ENCODE peak calls at places on chromosomes 12 and 14, in four cellular contexts. One of them, this sample, is unnamed.

GRCh38 chr14:99603471-99603933 is 505 bp downstream of the CCDC85C start:
- DNase-seq in HepG2: no peak
- DNase-seq in GM12878: no peak
- DNase-seq in H1: no peak
- DNase-seq in this sample: no peak

GRCh38 chr14:103161054-103161397 is 37.8 kb downstream of the TNFAIP2 start:
- DNase-seq in HepG2: no peak
- DNase-seq in GM12878: no peak
- DNase-seq in H1: no peak
- DNase-seq in this sample: no peak

GRCh38 chr14:61591862-61592261 is 103.5 kb upstream of the HIF1A start:
- DNase-seq in GM12878: no peak
- DNase-seq in HepG2: no peak
- DNase-seq in H1: no peak
- DNase-seq in this sample: no peak

GRCh38 chr12:101086490-101086889 is 123.5 kb downstream of the SLC5A8 start:
- DNase-seq in H1: no peak
- DNase-seq in HepG2: no peak
- DNase-seq in GM12878: no peak
- DNase-seq in this sample: no peak

GRCh38 chr12:22163594-22163993 is 117.6 kb downstream of the CMAS start:
- DNase-seq in GM12878: no peak
- DNase-seq in HepG2: no peak
- DNase-seq in H1: no peak
- DNase-seq in this sample: no peak

GRCh38 chr12:131448254-131448795 is 262.6 kb upstream of the SFSWAP start:
- DNase-seq in H1: no peak
- DNase-seq in HepG2: no peak
- DNase-seq in GM12878: no peak
- DNase-seq in this sample: no peak

GRCh38 chr12:132617822-132618682 is 524 bp upstream of the P2RX2 start:
- DNase-seq in H1: no peak
- DNase-seq in HepG2: no peak
- DNase-seq in GM12878: no peak
- DNase-seq in this sample: no peak

GRCh38 chr12:28569698-28570411 is 379.6 kb downstream of the CCDC91 start:
- DNase-seq in H1: no peak
- DNase-seq in GM12878: no peak
- DNase-seq in HepG2: no peak
- DNase-seq in this sample: no peak

GRCh38 chr14:59363545-59364226 is 101.5 kb downstream of the GPR135 start:
- DNase-seq in GM12878: no peak
- DNase-seq in HepG2: no peak
- DNase-seq in H1: no peak
- DNase-seq in this sample: no peak

GRCh38 chr12:111359231-111359913 is 9.5 kb downstream of the PHETA1 start:
- DNase-seq in HepG2: no peak
- DNase-seq in GM12878: no peak
- DNase-seq in H1: no peak
- DNase-seq in this sample: no peak

GRCh38 chr14:92544051-92544730 is 30.6 kb downstream of the RIN3 start:
- DNase-seq in GM12878: no peak
- DNase-seq in H1: no peak
- DNase-seq in HepG2: no peak
- DNase-seq in this sample: no peak

GRCh38 chr14:92984896-92985295 is 61.9 kb downstream of the CHGA start:
- DNase-seq in H1: no peak
- DNase-seq in GM12878: no peak
- DNase-seq in HepG2: peak
- DNase-seq in this sample: no peak

GRCh38 chr14:49982522-49982951 is 89.7 kb downstream of the ARF6 start:
- DNase-seq in GM12878: no peak
- DNase-seq in H1: no peak
- DNase-seq in HepG2: no peak
- DNase-seq in this sample: no peak

GRCh38 chr14:92780444-92780843 is 13.7 kb upstream of the GOLGA5 start:
- DNase-seq in H1: no peak
- DNase-seq in GM12878: no peak
- DNase-seq in HepG2: no peak
- DNase-seq in this sample: no peak

GRCh38 chr12:127083028-127083949 is 1183.7 kb upstream of the TMEM132C start:
- DNase-seq in H1: no peak
- DNase-seq in GM12878: peak
- DNase-seq in HepG2: peak
- DNase-seq in this sample: no peak

GRCh38 chr14:69879175-69880047 is at the start of gene SMOC1:
- DNase-seq in GM12878: no peak
- DNase-seq in H1: peak
- DNase-seq in HepG2: peak
- DNase-seq in this sample: peak

GRCh38 chr12:53170876-53171724 is 9.4 kb upstream of the ZNF740 start:
- DNase-seq in HepG2: no peak
- DNase-seq in H1: no peak
- DNase-seq in GM12878: no peak
- DNase-seq in this sample: no peak

GRCh38 chr14:51211149-51211548 is 28.9 kb upstream of the TMX1 start:
- DNase-seq in HepG2: no peak
- DNase-seq in H1: no peak
- DNase-seq in GM12878: no peak
- DNase-seq in this sample: no peak

GRCh38 chr14:66601932-66602578 is 94.1 kb downstream of the GPHN start:
- DNase-seq in HepG2: no peak
- DNase-seq in H1: no peak
- DNase-seq in GM12878: peak
- DNase-seq in this sample: no peak

GRCh38 chr12:114976959-114977358 is 293.0 kb upstream of the TBX3 start:
- DNase-seq in GM12878: no peak
- DNase-seq in H1: no peak
- DNase-seq in HepG2: peak
- DNase-seq in this sample: no peak

GRCh38 chr12:69966409-69966808 is 141.4 kb downstream of the MYRFL start:
- DNase-seq in GM12878: no peak
- DNase-seq in H1: no peak
- DNase-seq in HepG2: peak
- DNase-seq in this sample: no peak

GRCh38 chr12:111330800-111331752 is 37.8 kb downstream of the PHETA1 start:
- DNase-seq in GM12878: no peak
- DNase-seq in HepG2: peak
- DNase-seq in H1: no peak
- DNase-seq in this sample: peak

GRCh38 chr12:14841761-14842160 is 1.6 kb downstream of the ART4 start:
- DNase-seq in HepG2: peak
- DNase-seq in H1: no peak
- DNase-seq in GM12878: no peak
- DNase-seq in this sample: peak

GRCh38 chr12:6343518-6343917 is 1.6 kb upstream of the TNFRSF1A start:
- DNase-seq in HepG2: no peak
- DNase-seq in GM12878: no peak
- DNase-seq in H1: no peak
- DNase-seq in this sample: no peak

GRCh38 chr12:69196302-69197288 is 42.8 kb upstream of the CPSF6 start:
- DNase-seq in H1: no peak
- DNase-seq in GM12878: no peak
- DNase-seq in HepG2: peak
- DNase-seq in this sample: no peak

GRCh38 chr12:121970901-121971300 is 50.8 kb upstream of the BCL7A start:
- DNase-seq in H1: no peak
- DNase-seq in HepG2: no peak
- DNase-seq in GM12878: no peak
- DNase-seq in this sample: no peak

GRCh38 chr12:79300199-79300568 is 390.6 kb downstream of the PAWR start:
- DNase-seq in HepG2: peak
- DNase-seq in H1: no peak
- DNase-seq in GM12878: no peak
- DNase-seq in this sample: no peak

GRCh38 chr12:5505116-5505515 is 73.2 kb downstream of the NTF3 start:
- DNase-seq in GM12878: no peak
- DNase-seq in HepG2: no peak
- DNase-seq in H1: no peak
- DNase-seq in this sample: no peak

GRCh38 chr12:26466709-26467108 is 271.3 kb downstream of the SSPN start:
- DNase-seq in H1: no peak
- DNase-seq in HepG2: no peak
- DNase-seq in GM12878: no peak
- DNase-seq in this sample: no peak

GRCh38 chr14:61512026-61512425 is 183.3 kb upstream of the HIF1A start:
- DNase-seq in GM12878: no peak
- DNase-seq in HepG2: no peak
- DNase-seq in H1: no peak
- DNase-seq in this sample: no peak

GRCh38 chr14:55745906-55746305 is 165.9 kb downstream of the KTN1 start:
- DNase-seq in H1: no peak
- DNase-seq in GM12878: no peak
- DNase-seq in HepG2: no peak
- DNase-seq in this sample: no peak

GRCh38 chr12:116177017-116177416 is 100.5 kb downstream of the MED13L start:
- DNase-seq in GM12878: no peak
- DNase-seq in HepG2: no peak
- DNase-seq in H1: no peak
- DNase-seq in this sample: no peak

GRCh38 chr12:52873832-52874572 is 25.2 kb upstream of the KRT78 start:
- DNase-seq in GM12878: no peak
- DNase-seq in H1: no peak
- DNase-seq in HepG2: peak
- DNase-seq in this sample: no peak

DNA sequence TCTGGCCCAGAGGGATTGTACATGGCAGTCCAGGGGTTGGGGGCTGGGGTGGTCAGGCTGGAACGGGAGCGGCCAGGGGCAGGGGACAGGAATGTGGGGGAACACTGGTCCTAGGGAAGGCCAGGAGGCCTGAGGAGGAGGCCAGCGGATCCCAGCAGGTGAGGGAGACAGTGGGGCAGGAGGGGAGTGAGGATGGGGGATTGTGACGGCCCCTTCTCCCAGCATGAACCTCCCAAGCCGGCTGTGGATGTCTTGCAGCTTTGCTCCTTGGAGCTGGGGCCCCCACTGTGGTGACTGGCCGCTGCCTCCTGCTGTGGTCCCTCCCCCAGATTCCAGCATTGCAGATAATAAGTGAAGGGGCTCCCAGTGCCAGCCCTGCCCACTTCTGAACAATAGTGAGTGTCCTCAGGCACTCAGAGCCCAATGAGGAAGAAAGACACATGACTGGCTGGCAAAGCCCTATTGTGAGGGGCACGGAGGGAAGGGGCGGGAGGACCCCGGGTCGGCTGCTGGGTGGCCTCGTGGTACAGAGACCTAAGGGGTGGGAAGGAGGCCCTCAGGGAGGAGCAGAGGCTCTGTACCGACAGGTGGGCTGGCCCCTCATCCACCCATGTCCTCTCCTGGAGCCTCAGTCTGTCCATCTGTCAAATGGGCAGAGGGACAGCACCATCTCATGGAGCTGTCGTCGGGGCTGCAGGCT is 215.0 kb downstream of the KIF26A start:
- DNase-seq in GM12878: no peak
- DNase-seq in HepG2: no peak
- DNase-seq in H1: no peak
- DNase-seq in this sample: no peak
- TF ChIP-seq SUZ12 in GM12878: no peak
- TF ChIP-seq SUZ12 in HepG2: no peak
- TF ChIP-seq SUZ12 in H1: no peak
- TF ChIP-seq SUZ12 in this sample: no peak

GRCh38 chr12:65266408-65266807 is 12.1 kb upstream of the MSRB3 start:
- DNase-seq in HepG2: no peak
- DNase-seq in GM12878: no peak
- DNase-seq in H1: no peak
- DNase-seq in this sample: no peak
- TF ChIP-seq YY1 in HepG2: no peak
- TF ChIP-seq YY1 in GM12878: no peak
- TF ChIP-seq YY1 in H1: no peak
- TF ChIP-seq YY1 in this sample: no peak

DNA sequence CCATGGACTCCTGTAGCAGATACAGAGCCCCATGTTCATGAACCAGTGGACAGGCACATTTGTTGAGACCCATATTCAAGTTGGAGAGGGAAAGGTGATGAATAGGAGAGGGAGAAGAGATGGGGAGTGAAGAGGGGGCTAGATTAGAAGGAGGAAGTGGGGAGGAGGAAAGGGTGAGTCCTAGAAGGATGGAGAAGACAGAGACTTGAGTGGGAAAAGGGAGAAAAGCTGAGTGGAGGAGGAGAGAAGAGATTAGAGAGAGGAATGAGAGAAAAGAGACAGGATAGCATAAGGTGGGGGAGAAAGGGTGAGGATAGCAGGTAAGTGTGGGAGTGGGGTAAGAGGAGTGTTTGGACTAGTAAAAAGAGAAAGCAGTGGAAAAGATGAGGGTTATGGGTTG is 4.9 kb upstream of the ASIC1 start:
- DNase-seq in H1: no peak
- DNase-seq in GM12878: no peak
- DNase-seq in HepG2: no peak
- DNase-seq in this sample: no peak
- TF ChIP-seq ZNF274 in H1: no peak
- TF ChIP-seq ZNF274 in GM12878: no peak
- TF ChIP-seq ZNF274 in HepG2: no peak
- TF ChIP-seq ZNF274 in this sample: no peak

GRCh38 chr14:105010891-105011291 is 10.0 kb downstream of the CDCA4 start:
- DNase-seq in H1: no peak
- DNase-seq in GM12878: no peak
- DNase-seq in HepG2: no peak
- DNase-seq in this sample: no peak

GRCh38 chr14:105010106-105010505 is 10.8 kb downstream of the CDCA4 start:
- DNase-seq in H1: no peak
- DNase-seq in GM12878: no peak
- DNase-seq in HepG2: no peak
- DNase-seq in this sample: no peak

GRCh38 chr14:105013150-105013787 is 7.6 kb downstream of the CDCA4 start:
- DNase-seq in H1: no peak
- DNase-seq in GM12878: no peak
- DNase-seq in HepG2: no peak
- DNase-seq in this sample: no peak

GRCh38 chr14:105012171-105012985 is 8.5 kb downstream of the CDCA4 start:
- DNase-seq in H1: no peak
- DNase-seq in GM12878: no peak
- DNase-seq in HepG2: no peak
- DNase-seq in this sample: no peak

GRCh38 chr14:105011312-105011990 is 9.4 kb downstream of the CDCA4 start:
- DNase-seq in H1: no peak
- DNase-seq in HepG2: no peak
- DNase-seq in GM12878: no peak
- DNase-seq in this sample: no peak
- TF ChIP-seq SUZ12 in H1: no peak
- TF ChIP-seq SUZ12 in HepG2: no peak
- TF ChIP-seq SUZ12 in GM12878: no peak
- TF ChIP-seq SUZ12 in this sample: no peak

GRCh38 chr14:71451501-71451900 is 480.7 kb upstream of the RGS6 start:
- DNase-seq in H1: no peak
- DNase-seq in HepG2: no peak
- DNase-seq in GM12878: no peak
- DNase-seq in this sample: no peak
- TF ChIP-seq YY1 in H1: no peak
- TF ChIP-seq YY1 in HepG2: no peak
- TF ChIP-seq YY1 in GM12878: no peak
- TF ChIP-seq YY1 in this sample: no peak

GRCh38 chr14:104433401-104434213 is 146.0 kb upstream of the C14orf180 start:
- DNase-seq in GM12878: no peak
- DNase-seq in HepG2: no peak
- DNase-seq in H1: no peak
- DNase-seq in this sample: no peak
- TF ChIP-seq ZNF274 in GM12878: no peak
- TF ChIP-seq ZNF274 in HepG2: no peak
- TF ChIP-seq ZNF274 in H1: no peak
- TF ChIP-seq ZNF274 in this sample: no peak

This sample was measured in NT2/D1.